ENCODE peak calls at places on chromosomes 11 and 22, in five cellular contexts. J, R, L, O and I are unnamed samples.

GRCh38 chr11:26335903-26336302 is 4.0 kb downstream of the ANO3 start:
- DNase-seq in J (no peak), R (no peak), L (no peak), O (no peak), I (no peak)

GRCh38 chr11:45942381-45942780 is 19.9 kb downstream of the LARGE2 start:
- DNase-seq in J (no peak), R (no peak), L (no peak), O (no peak), I (no peak)

GRCh38 chr22:37259540-37260029 is 15.5 kb upstream of the RAC2 start:
- DNase-seq in J (peak; percentile 61), R (peak; percentile 65), L (peak; percentile 45), O (peak; percentile 51), I (peak; percentile 52)

GRCh38 chr11:13328276-13328675 is 50.7 kb downstream of the BMAL1 start:
- DNase-seq in J (no peak), R (no peak), L (no peak), O (no peak), I (no peak)

GRCh38 chr11:117644403-117645155 is 152.4 kb downstream of the DSCAML1 start:
- DNase-seq in J (no peak), R (no peak), L (no peak), O (peak; percentile 20), I (no peak)

GRCh38 chr11:128342511-128343133 is 244.7 kb downstream of the ETS1 start:
- DNase-seq in J (peak; percentile 86), R (peak; percentile 49), L (peak; percentile 81), O (no peak), I (peak; percentile 70)

GRCh38 chr11:17164361-17165246 is 43.2 kb downstream of the PIK3C2A start:
- DNase-seq in J (peak; percentile 15), R (peak; percentile 53), L (no peak), O (no peak), I (no peak)

GRCh38 chr11:83827940-83828554 is 541.9 kb upstream of the CCDC90B start:
- DNase-seq in J (peak; percentile 52), R (peak; percentile 45), L (no peak), O (no peak), I (no peak)

GRCh38 chr11:125069796-125070195 is 6.7 kb downstream of the SLC37A2 start:
- DNase-seq in J (peak; percentile 18), R (no peak), L (no peak), O (no peak), I (peak; percentile 62)

GRCh38 chr11:64560139-64560771 is 30.8 kb upstream of the SLC22A12 start:
- DNase-seq in J (no peak), R (no peak), L (no peak), O (no peak), I (peak; percentile 45)

GRCh38 chr11:9002920-9003572 is 755 bp downstream of the NRIP3 start:
- DNase-seq in J (no peak), R (no peak), L (peak; percentile 48), O (peak; percentile 16), I (no peak)